ENCODE peak calls at places on chromosome 1, in seven cellular contexts. X is Right ventricle myocardium inferior; Q is A172; C is fibroblast of pulmonary artery; F is cardiac muscle cell; W is activated CD4-positive, alpha-beta T cell treated with anti-CD3 and anti-CD28 coated beads, Interleukin-2, amount 50 U/mL, for 24 hours; D is heart right ventricle. E is an unnamed sample.

GRCh38 chr1:20847619-20848080 is 60.5 kb upstream of the HP1BP3 start:
- DNase-seq in Q (peak), F (peak), X (no peak), D (no peak), C (peak), W (no peak), E (peak)

GRCh38 chr1:219264557-219264956 is 90.9 kb downstream of the LYPLAL1 start:
- DNase-seq in C (no peak), W (no peak), D (no peak), X (no peak), F (no peak), Q (no peak), E (peak)

GRCh38 chr1:241396747-241397691 is 40.0 kb upstream of the RGS7 start:
- DNase-seq in F (no peak), W (no peak), Q (peak), D (no peak), C (no peak), X (no peak), E (no peak)

GRCh38 chr1:61083799-61084385 is 1.5 kb downstream of the NFIA start:
- DNase-seq in X (no peak), F (no peak), D (no peak), Q (no peak), W (no peak), C (peak), E (peak)

GRCh38 chr1:10065344-10065685 is 32.6 kb downstream of the UBE4B start:
- DNase-seq in F (peak), D (peak), X (no peak), C (no peak), W (no peak), Q (no peak), E (peak)

GRCh38 chr1:229896306-229896705 is 170.7 kb upstream of the GALNT2 start:
- DNase-seq in W (no peak), Q (no peak), X (no peak), D (no peak), F (no peak), C (no peak), E (no peak)

GRCh38 chr1:228898582-228898992 is 163.3 kb downstream of the RHOU start:
- DNase-seq in F (no peak), Q (no peak), D (no peak), C (no peak), W (no peak), X (no peak), E (no peak)

GRCh38 chr1:64574301-64574700 is 104.4 kb downstream of the CACHD1 start:
- DNase-seq in W (no peak), D (no peak), C (no peak), X (no peak), F (no peak), Q (no peak), E (no peak)

GRCh38 chr1:108663074-108663473 is 2.2 kb upstream of the HENMT1 start:
- DNase-seq in C (peak), X (no peak), F (peak), W (no peak), Q (no peak), D (no peak), E (no peak)

GRCh38 chr1:232596666-232597303 is 33.1 kb downstream of the SIPA1L2 start:
- DNase-seq in Q (no peak), W (no peak), D (no peak), F (no peak), C (no peak), X (no peak), E (no peak)

GRCh38 chr1:231663211-231663792 is 36.7 kb downstream of the DISC1 start:
- DNase-seq in D (no peak), X (no peak), W (no peak), Q (peak), C (peak), F (peak), E (peak)

GRCh38 chr1:160351629-160352028 is 8.4 kb downstream of the NCSTN start:
- DNase-seq in C (no peak), F (no peak), W (no peak), D (peak), X (no peak), Q (no peak), E (no peak)

GRCh38 chr1:226063362-226064167 is 1.0 kb downstream of the H3-3A start:
- DNase-seq in C (peak), D (peak), Q (peak), X (peak), F (peak), W (peak), E (peak)

GRCh38 chr1:212402876-212403275 is 11.8 kb downstream of the PACC1 start:
- DNase-seq in X (no peak), D (no peak), C (no peak), W (no peak), F (no peak), Q (no peak), E (no peak)

GRCh38 chr1:235253219-235253640 is 74.7 kb downstream of the ARID4B start:
- DNase-seq in F (peak), D (peak), W (peak), Q (peak), X (no peak), C (peak), E (peak)

GRCh38 chr1:8340456-8340855 is 22.5 kb downstream of the SLC45A1 start:
- DNase-seq in Q (no peak), D (no peak), C (no peak), X (no peak), W (no peak), F (no peak), E (no peak)

E was measured in iris pigment epithelial cell.